ENCODE peak calls at places on chromosomes 7 and 10, in seven cellular contexts. Z is activated effector memory CD4-positive, alpha-beta T cell treated with anti-CD3 and anti-CD28 coated beads, Interleukin-2, amount 50 U/mL, for 16 hours; J is GOT3; R is ureter; M is astrocyte of the cerebellum; V is NCI-H1105; X is amniotic stem cell. C is an unnamed sample.

GRCh38 chr10:73340121-73340520 is 18.5 kb downstream of the CFAP70 start:
- DNase-seq in Z (no peak), J (no peak), R (no peak), M (no peak), V (no peak), X (no peak), C (no peak)

GRCh38 chr7:47354831-47355541 is 226.9 kb downstream of the TNS3 start:
- DNase-seq in Z (no peak), J (no peak), R (no peak), M (no peak), V (no peak), X (no peak), C (no peak)

GRCh38 chr7:16203065-16203464 is 218.3 kb downstream of the CRPPA start:
- DNase-seq in Z (no peak), J (no peak), R (no peak), M (no peak), V (no peak), X (no peak), C (no peak)

GRCh38 chr10:6121144-6121543 is 32.3 kb downstream of the RBM17 start:
- DNase-seq in Z (no peak), J (no peak), R (no peak), M (no peak), V (no peak), X (no peak), C (no peak)

GRCh38 chr10:109929501-109930219 is 6.3 kb upstream of the XPNPEP1 start:
- DNase-seq in Z (no peak), J (no peak), R (no peak), M (no peak), V (no peak), X (no peak), C (no peak)

GRCh38 chr10:14707441-14707840 is 67.3 kb downstream of the FAM107B start:
- DNase-seq in Z (no peak), J (no peak), R (no peak), M (no peak), V (no peak), X (no peak), C (no peak)

GRCh38 chr10:113565364-113565763 is 12.5 kb downstream of the HABP2 start:
- DNase-seq in Z (no peak), J (no peak), R (no peak), M (no peak), V (no peak), X (no peak), C (no peak)

GRCh38 chr10:79340646-79341244 is 6.5 kb upstream of the PPIF start:
- DNase-seq in Z (no peak), J (no peak), R (no peak), M (no peak), V (no peak), X (no peak), C (peak)

GRCh38 chr10:124543971-124544370 is 82.3 kb downstream of the LHPP start:
- DNase-seq in Z (no peak), J (no peak), R (no peak), M (no peak), V (no peak), X (no peak), C (no peak)

GRCh38 chr10:65350619-65351018 is 1575.2 kb upstream of the LRRTM3 start:
- DNase-seq in Z (no peak), J (no peak), R (no peak), M (no peak), V (no peak), X (no peak), C (no peak)

GRCh38 chr10:52778511-52779392 is 6.2 kb upstream of the MBL2 start:
- DNase-seq in Z (no peak), J (no peak), R (no peak), M (no peak), V (no peak), X (peak), C (no peak)

GRCh38 chr7:70693300-70693689 is 438.6 kb upstream of the GALNT17 start:
- DNase-seq in Z (no peak), J (no peak), R (no peak), M (no peak), V (no peak), X (no peak), C (no peak)

GRCh38 chr10:80492875-80493413 is 38.8 kb downstream of the TSPAN14 start:
- DNase-seq in Z (no peak), J (no peak), R (no peak), M (no peak), V (no peak), X (no peak), C (no peak)

GRCh38 chr10:86065711-86066251 is 300.8 kb downstream of the GRID1 start:
- DNase-seq in Z (no peak), J (no peak), R (no peak), M (no peak), V (no peak), X (no peak), C (no peak)

GRCh38 chr10:11831520-11831951 is 8.4 kb downstream of the PROSER2 start:
- DNase-seq in Z (no peak), J (no peak), R (no peak), M (no peak), V (no peak), X (no peak), C (no peak)

GRCh38 chr10:14673189-14673947 is 101.3 kb downstream of the FAM107B start:
- DNase-seq in Z (no peak), J (no peak), R (no peak), M (no peak), V (no peak), X (no peak), C (no peak)

GRCh38 chr7:139583826-139584553 is 60.5 kb downstream of the CLEC2L start:
- DNase-seq in Z (peak), J (no peak), R (peak), M (no peak), V (no peak), X (no peak), C (no peak)

GRCh38 chr7:32299133-32299702 is 191.0 kb downstream of the LSM5 start:
- DNase-seq in Z (no peak), J (peak), R (no peak), M (no peak), V (no peak), X (no peak), C (no peak)

GRCh38 chr7:2195403-2196246 is 37.1 kb downstream of the MAD1L1 start:
- DNase-seq in Z (no peak), J (no peak), R (no peak), M (no peak), V (peak), X (no peak), C (no peak)

GRCh38 chr10:11684717-11685645 is 57.2 kb upstream of the ECHDC3 start:
- DNase-seq in Z (peak), J (no peak), R (peak), M (peak), V (no peak), X (peak), C (no peak)